ENCODE peak calls at places on chromosomes 13 and 19, in ten cellular contexts. P is psoas muscle; H is CD8-positive, alpha-beta T cell; M is heart right ventricle; I is fibroblast of pulmonary artery; K is Caco-2; U is progenitor cell of endocrine pancreas; Q is astrocyte; O is mammary epithelial cell; L is lower leg skin. Z is an unnamed sample.

GRCh38 chr13:99269627-99270252 is 11.6 kb upstream of the GPR18 start:
- DNase-seq in L (no peak), U (no peak), H (peak), P (no peak), K (peak), I (peak), Q (peak), M (no peak), O (peak), Z (no peak)

GRCh38 chr13:42334329-42334706 is 62.4 kb downstream of the AKAP11 start:
- DNase-seq in M (no peak), P (no peak), L (no peak), Q (no peak), U (no peak), O (no peak), K (no peak), I (no peak), H (no peak), Z (no peak)

GRCh38 chr13:78603240-78603947 is at the start of gene POU4F1:
- DNase-seq in L (no peak), I (peak), Q (no peak), H (peak), U (peak), P (peak), K (peak), O (peak), M (peak), Z (peak)

GRCh38 chr19:16095071-16095571 is 16.6 kb upstream of the RAB8A start:
- DNase-seq in L (no peak), O (no peak), I (no peak), Q (no peak), K (no peak), P (no peak), M (peak), U (no peak), H (no peak), Z (no peak)

GRCh38 chr19:860481-861098 is 1.1 kb downstream of the CFD start:
- DNase-seq in Q (peak), U (peak), I (peak), O (peak), M (peak), L (peak), H (peak), K (peak), P (peak), Z (peak)

GRCh38 chr19:4042064-4042730 is 24.5 kb downstream of the ZBTB7A start:
- DNase-seq in H (no peak), O (no peak), Q (no peak), P (no peak), K (no peak), U (no peak), I (no peak), M (no peak), L (no peak), Z (no peak)

GRCh38 chr19:3536429-3537100 is 2.4 kb upstream of the TEKTIP1 start:
- DNase-seq in U (no peak), O (peak), M (peak), I (no peak), H (no peak), K (no peak), L (peak), Q (no peak), P (peak), Z (no peak)

GRCh38 chr13:99442273-99442895 is 58.9 kb upstream of the TM9SF2 start:
- DNase-seq in U (no peak), L (no peak), K (peak), P (no peak), M (no peak), I (peak), O (peak), Q (no peak), H (peak), Z (peak)

GRCh38 chr13:106230450-106230849 is 305.0 kb downstream of the EFNB2 start:
- DNase-seq in U (no peak), L (no peak), P (no peak), K (no peak), H (no peak), Q (peak), I (peak), M (no peak), O (peak), Z (no peak)

DNA sequence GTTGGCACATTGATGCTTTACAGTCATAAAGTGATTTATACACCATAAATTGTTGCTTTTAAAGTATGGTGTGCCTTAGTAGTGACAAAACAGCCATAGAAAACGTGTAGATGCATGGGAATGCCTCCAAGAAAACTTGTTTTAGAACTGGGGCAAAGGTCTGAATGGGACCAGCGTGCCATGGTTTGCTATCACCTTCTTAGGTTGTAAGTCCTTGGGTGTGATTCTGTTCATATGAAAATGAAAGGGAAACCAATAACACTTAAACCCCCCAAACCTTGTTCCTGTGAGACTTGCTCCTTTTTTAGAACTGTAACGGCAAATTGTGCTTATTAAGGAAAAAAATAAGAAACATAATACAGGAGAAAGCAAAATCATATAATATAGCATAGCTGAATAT is 603.3 kb upstream of the SLITRK6 start:
- DNase-seq in Q (no peak), U (no peak), P (no peak), H (no peak), O (no peak), I (no peak), M (no peak), L (no peak), K (no peak), Z (no peak)
- TF ChIP-seq CTCF in Q (no peak), U (no peak), P (no peak), H (no peak), O (no peak), I (no peak), M (no peak), L (no peak), K (no peak), Z (no peak)

DNA sequence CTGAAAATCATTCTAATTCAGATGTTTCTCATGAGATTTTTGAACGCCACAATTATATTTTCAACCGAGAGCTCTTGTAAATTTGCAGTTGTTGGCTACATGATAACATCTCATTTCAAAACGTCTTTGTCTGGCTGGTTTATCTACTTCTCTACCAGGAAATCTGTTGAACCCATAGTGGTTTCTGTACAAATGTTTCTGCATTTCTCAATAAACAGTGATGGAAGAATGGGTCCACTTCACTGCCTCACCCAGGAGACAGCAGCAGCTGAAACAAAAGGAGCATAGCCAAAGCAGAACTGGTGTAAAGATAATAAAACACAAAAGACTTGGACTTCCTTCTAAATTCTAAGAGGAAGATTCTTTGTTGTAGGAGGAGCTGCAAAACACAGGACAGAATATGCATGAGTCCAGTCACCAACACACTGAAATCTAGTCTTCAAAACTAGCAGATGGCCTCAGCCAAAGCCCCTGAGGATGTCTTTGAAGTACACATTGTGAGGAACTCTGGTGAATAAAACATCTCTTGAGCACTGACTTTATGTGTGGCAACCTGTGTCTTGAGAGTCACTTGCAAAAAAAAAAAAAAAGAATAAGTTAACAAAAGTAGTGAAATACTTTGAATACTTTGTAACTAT is 68.6 kb upstream of the FGF14 start:
- DNase-seq in U (no peak), L (no peak), K (no peak), I (no peak), H (no peak), P (no peak), M (no peak), O (no peak), Q (no peak), Z (no peak)
- TF ChIP-seq CTCF in U (no peak), L (no peak), K (no peak), I (no peak), H (no peak), P (no peak), M (no peak), O (no peak), Q (no peak), Z (no peak)

GRCh38 chr19:53511933-53512374 is 26.0 kb upstream of the ZNF331 start:
- DNase-seq in O (peak), L (peak), P (peak), I (peak), H (peak), M (peak), Q (peak), K (peak), U (peak), Z (peak)
- TF ChIP-seq CTCF in O (peak), L (no peak), P (peak), I (peak), H (peak), M (peak), Q (peak), K (peak), U (peak), Z (peak)

DNA sequence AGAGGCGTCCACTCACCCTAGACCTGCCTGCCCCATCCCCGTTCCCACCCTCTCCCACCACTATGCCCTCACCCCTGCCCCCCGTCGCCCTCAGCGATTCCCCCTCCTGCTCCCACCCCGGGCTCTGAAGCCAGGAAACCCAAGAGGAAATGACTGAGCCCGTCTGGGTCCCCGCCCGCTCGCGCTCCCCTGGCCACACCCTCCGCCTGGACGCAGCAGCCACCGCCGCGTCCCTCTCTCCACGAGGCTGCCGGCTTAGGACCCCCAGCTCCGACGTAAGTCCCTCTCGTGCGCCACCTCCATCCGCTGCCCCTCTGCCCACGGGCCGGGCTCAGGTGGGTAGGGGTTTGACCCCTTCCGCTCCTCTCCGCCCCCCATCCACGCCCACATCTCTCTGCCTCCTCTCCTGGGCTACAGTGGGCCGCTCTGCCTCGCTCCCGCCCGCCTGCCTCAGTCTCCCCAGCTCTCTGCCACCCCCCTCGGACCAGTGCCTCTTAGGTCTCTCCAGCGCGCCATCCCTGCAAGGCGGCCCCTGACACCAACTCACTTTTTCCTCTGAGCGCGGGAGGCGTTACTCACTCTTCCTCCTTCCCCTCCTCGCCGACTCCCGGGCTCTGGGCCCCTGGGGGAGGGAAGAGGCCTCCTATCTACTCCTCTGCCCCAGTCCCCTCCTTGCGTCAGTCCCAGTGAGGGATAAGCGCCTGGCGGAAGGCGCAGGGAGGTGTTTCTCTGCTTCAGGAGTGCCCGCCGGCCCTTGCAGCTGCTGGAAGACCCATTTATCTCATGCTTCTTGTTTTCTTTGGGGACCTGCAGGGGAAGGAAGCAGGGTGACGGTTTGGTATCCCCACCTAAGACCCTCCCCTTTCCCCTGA is at the start of gene FXYD5:
- DNase-seq in M (peak), I (peak), O (peak), U (no peak), L (peak), Q (peak), H (peak), P (peak), K (peak), Z (peak)
- TF ChIP-seq CTCF in M (no peak), I (peak), O (no peak), U (no peak), L (no peak), Q (no peak), H (no peak), P (no peak), K (no peak), Z (no peak)

GRCh38 chr19:19185853-19186728 is 5.9 kb downstream of the BORCS8 start:
- DNase-seq in U (peak), P (no peak), K (peak), Q (peak), L (no peak), M (no peak), I (peak), O (peak), H (peak), Z (peak)
- TF ChIP-seq CTCF in U (peak), P (peak), K (peak), Q (peak), L (no peak), M (peak), I (peak), O (peak), H (peak), Z (peak)

DNA sequence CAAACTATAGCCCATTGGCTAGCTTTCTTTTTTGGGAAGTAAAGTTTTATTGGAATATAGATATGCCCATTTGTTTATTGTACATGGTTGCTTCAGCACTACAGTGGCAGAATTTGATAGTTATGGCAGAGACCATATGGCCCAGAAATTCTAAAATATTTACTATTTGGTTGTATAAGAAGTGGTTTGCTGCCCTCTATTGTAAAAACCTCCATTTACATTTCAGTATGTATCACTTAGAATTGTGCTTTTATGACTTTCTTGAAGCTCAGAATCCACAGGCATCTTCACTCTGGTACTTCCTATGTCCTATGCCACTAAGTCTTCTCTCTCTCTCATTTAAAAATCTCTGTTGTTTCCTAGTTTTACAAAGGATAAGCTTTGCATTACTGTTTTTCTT is 37.7 kb downstream of the DLEU7 start:
- DNase-seq in Q (peak), H (no peak), I (peak), M (no peak), P (no peak), U (no peak), K (no peak), L (no peak), O (peak), Z (no peak)
- TF ChIP-seq CTCF in Q (no peak), H (no peak), I (no peak), M (no peak), P (no peak), U (no peak), K (peak), L (no peak), O (peak), Z (no peak)

DNA sequence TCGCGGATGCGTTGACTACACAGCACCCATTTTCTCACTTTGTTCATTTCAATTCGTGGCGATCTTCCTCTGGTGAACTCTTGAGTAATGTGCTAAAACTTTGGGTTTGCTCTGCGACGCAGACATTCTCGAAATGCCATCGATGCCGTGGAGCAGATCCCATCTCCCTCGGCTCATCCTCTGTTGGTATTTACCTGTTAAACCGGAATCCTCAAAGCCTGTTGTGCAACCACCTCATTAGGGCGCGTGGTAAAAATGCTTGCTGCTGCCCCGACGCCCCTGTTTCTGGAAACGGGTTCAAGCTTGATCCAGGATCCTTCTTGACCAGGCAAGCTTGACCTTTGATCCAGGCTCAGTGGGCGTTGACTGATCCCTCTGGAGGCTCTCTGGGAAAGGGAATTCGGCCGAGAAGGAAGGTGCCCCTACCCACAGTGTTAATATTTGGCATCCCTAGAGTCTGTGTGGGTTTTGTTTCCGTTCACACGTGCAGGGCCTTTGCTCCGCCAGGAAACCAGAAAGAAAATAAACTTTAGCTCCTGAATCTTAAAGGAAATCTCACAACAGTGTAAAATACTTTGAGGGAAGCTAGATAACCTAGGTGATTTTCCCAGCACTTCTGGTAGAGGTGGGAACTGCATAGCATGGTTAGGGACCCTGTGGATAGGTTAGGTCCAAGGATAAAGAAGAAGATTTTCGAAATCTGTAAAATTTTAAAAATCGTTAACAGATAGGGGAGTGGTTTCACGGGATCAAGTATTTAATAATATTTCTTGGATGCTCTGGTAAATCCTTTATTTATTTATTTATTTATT is 1.0 kb downstream of the LSM14A start:
- DNase-seq in L (peak), P (peak), U (peak), M (no peak), Q (peak), O (peak), I (peak), H (peak), K (peak), Z (peak)
- TF ChIP-seq CTCF in L (no peak), P (no peak), U (peak), M (no peak), Q (no peak), O (no peak), I (no peak), H (no peak), K (peak), Z (no peak)